ENCODE peak calls at places on chromosomes 6 and 20, in four cellular contexts. Z, V, I and L are unnamed samples.

GRCh38 chr6:147769496-147770087 is 261.1 kb downstream of the SAMD5 start:
- DNase-seq in I (no peak), V (no peak), Z (no peak), L (no peak)

GRCh38 chr6:45737331-45738056 is 278.2 kb downstream of the CLIC5 start:
- DNase-seq in Z (no peak), V (no peak), I (no peak), L (no peak)

GRCh38 chr6:127564761-127565160 is 12.2 kb upstream of the C6orf58 start:
- DNase-seq in V (no peak), I (no peak), Z (no peak), L (no peak)

GRCh38 chr6:73285674-73286283 is 22.8 kb upstream of the KHDC1 start:
- DNase-seq in I (peak; percentile 25), Z (no peak), V (no peak), L (peak; percentile 14)

GRCh38 chr6:120816862-120817261 is 517.4 kb downstream of the TBC1D32 start:
- DNase-seq in V (no peak), Z (no peak), I (no peak), L (no peak)

GRCh38 chr20:34397096-34397495 is 34.0 kb downstream of the ITCH start:
- DNase-seq in V (no peak), Z (no peak), I (no peak), L (no peak)

GRCh38 chr20:51803157-51803854 is 985 bp upstream of the SALL4 start:
- DNase-seq in Z (no peak), I (no peak), V (no peak), L (no peak)

GRCh38 chr20:49575551-49576060 is 7.7 kb upstream of the PTGIS start:
- DNase-seq in V (no peak), I (no peak), Z (no peak), L (peak; percentile 41)

GRCh38 chr6:53361549-53362031 is 12.8 kb upstream of the ELOVL5 start:
- DNase-seq in V (peak; percentile 91), Z (no peak), I (no peak), L (peak; percentile 27)

GRCh38 chr6:11290027-11290426 is 57.6 kb upstream of the NEDD9 start:
- DNase-seq in Z (no peak), V (no peak), I (no peak), L (no peak)

GRCh38 chr20:53142225-53142624 is 170.1 kb downstream of the TSHZ2 start:
- DNase-seq in V (no peak), I (peak; percentile 8), Z (no peak), L (no peak)

GRCh38 chr6:56406276-56407269 is 159.2 kb upstream of the COL21A1 start:
- DNase-seq in V (no peak), Z (no peak), I (no peak), L (no peak)

DNA sequence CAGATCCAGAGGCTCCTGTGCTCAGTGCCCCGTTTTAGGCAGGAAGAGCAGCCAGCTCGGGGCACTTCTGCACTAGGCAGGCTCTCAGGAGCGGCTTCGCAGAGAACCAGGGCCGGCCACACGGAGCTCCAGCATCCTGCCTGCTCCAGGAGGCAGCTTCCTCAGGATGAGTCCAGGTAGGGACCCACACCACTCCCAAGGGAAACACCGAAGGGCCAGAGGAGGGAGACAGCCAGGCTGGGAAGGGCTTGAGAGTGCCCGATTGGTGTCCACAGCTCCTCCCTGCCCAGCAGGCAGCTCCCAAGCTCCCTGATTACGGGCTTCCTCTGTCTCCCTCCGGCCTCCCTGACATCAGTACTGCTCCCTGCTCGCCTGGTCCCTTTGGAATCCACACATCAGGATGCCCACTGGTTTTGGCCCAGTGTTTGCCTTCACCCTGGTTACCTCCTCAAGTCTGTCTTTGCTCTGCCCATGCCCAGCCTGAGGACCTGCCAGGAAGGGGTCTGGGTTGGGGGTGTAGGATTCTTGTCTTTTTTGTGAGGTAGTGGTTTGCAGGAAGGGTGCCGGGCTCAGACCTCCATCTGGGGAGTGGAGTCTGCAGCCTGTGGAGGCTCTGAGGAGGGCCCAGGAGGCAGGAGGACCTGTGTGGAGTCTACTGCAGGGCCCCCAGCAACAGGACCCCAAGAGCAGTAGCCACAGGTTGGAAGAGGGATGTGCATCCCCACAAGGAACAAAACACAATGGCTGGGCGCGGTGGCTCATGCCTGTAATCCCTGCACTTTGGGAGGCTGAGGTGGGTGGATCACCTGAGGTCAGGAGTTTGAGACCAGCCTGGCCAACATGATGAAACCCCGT is 11.2 kb upstream of the PYGB start:
- DNase-seq in I (no peak), Z (no peak), V (no peak), L (no peak)
- H3K27ac ChIP-seq in I (no peak overlapping the region), Z (no peak overlapping the region), V (no peak overlapping the region), L (no peak overlapping the region)

GRCh38 chr20:32908334-32909292 is 49.9 kb downstream of the EFCAB8 start:
- DNase-seq in V (peak; percentile 59), I (no peak), Z (no peak), L (no peak)

GRCh38 chr20:32911355-32911754 is 52.6 kb downstream of the EFCAB8 start:
- DNase-seq in V (no peak), I (no peak), Z (no peak), L (no peak)

GRCh38 chr20:32907886-32908285 is 49.2 kb downstream of the EFCAB8 start:
- DNase-seq in V (no peak), I (no peak), Z (no peak), L (no peak)

GRCh38 chr20:32909896-32910571 is 51.3 kb downstream of the EFCAB8 start:
- DNase-seq in Z (no peak), I (no peak), V (peak; percentile 52), L (no peak)

DNA sequence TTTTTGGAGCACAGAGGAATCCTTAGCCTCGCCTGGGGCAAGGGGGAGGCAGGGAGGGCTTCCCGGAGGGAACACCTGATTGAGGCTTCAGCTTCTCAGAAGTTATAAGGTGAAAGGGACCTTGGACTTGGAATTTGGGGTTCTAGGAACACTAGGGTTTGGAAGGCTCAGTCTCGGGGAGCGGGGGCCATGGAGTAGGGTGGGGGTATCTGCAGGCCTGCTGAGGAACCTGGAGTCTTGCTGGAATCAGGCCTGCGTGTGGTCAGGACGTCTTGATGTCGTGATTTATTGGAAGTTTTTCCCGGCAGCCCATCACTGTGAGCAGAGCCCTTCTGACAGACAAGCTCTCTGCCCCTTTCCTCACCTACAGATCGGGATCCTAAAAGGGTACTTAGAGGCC is 50.7 kb downstream of the EFCAB8 start:
- DNase-seq in Z (no peak), I (no peak), V (peak; percentile 23), L (no peak)
- H3K27ac ChIP-seq in Z (no peak overlapping the region), I (no peak overlapping the region), V (no peak overlapping the region), L (no peak overlapping the region)

GRCh38 chr20:19976595-19977372 is 40.4 kb upstream of the NAA20 start:
- DNase-seq in Z (peak; percentile 85), I (peak; percentile 90), V (peak; percentile 84), L (peak; percentile 20)
- H3K27ac ChIP-seq in Z (peak overlapping the region; percentile 98), I (peak overlapping the region; percentile 1), V (peak overlapping the region; percentile 87), L (peak overlapping the region; percentile 73)

GRCh38 chr6:26251354-26252081 is 113.5 kb upstream of the BTN3A2 start:
- DNase-seq in Z (peak; percentile 65), I (no peak), V (peak; percentile 70), L (peak; percentile 95)

GRCh38 chr6:26257272-26257671 is 107.7 kb upstream of the BTN3A2 start:
- DNase-seq in I (peak; percentile 68), Z (no peak), V (no peak), L (peak; percentile 99)

GRCh38 chr6:26258199-26258977 is 106.6 kb upstream of the BTN3A2 start:
- DNase-seq in V (no peak), I (peak; percentile 47), Z (no peak), L (peak; percentile 82)

GRCh38 chr6:26250806-26251075 is 114.3 kb upstream of the BTN3A2 start:
- DNase-seq in I (no peak), Z (no peak), V (no peak), L (peak; percentile 71)

GRCh38 chr6:26254666-26255176 is 110.3 kb upstream of the BTN3A2 start:
- DNase-seq in Z (no peak), V (no peak), I (no peak), L (peak; percentile 43)
- H3K27ac ChIP-seq in Z (no peak overlapping the region), V (no peak overlapping the region), I (no peak overlapping the region), L (no peak overlapping the region)

GRCh38 chr6:44399991-44400390 is 12.5 kb downstream of the CDC5L start:
- DNase-seq in V (no peak), Z (no peak), I (no peak), L (no peak)

GRCh38 chr6:44397424-44398169 is 10.1 kb downstream of the CDC5L start:
- DNase-seq in Z (no peak), I (peak; percentile 37), V (no peak), L (no peak)

GRCh38 chr6:44395501-44395900 is 8.0 kb downstream of the CDC5L start:
- DNase-seq in Z (no peak), I (no peak), V (no peak), L (no peak)

GRCh38 chr6:44400572-44400971 is 13.1 kb downstream of the CDC5L start:
- DNase-seq in V (no peak), I (no peak), Z (no peak), L (no peak)

GRCh38 chr6:44396968-44397367 is 9.5 kb downstream of the CDC5L start:
- DNase-seq in I (no peak), V (no peak), Z (no peak), L (peak; percentile 54)
- H3K27ac ChIP-seq in I (no peak overlapping the region), V (no peak overlapping the region), Z (no peak overlapping the region), L (no peak overlapping the region)

GRCh38 chr6:12813321-12813720 is 96.8 kb downstream of the PHACTR1 start:
- DNase-seq in V (no peak), I (no peak), Z (no peak), L (no peak)
- H3K27ac ChIP-seq in V (no peak overlapping the region), I (no peak overlapping the region), Z (no peak overlapping the region), L (no peak overlapping the region)